ENCODE peak calls at places on chromosome 18, in four cellular contexts. B is GM12878, H is K562, K is HepG2. T is an unnamed sample. For H3K27me3, the result is how much of the 10 kb centered on the place peaks cover.

GRCh38 chr18:3368193-3368592 is 81.8 kb upstream of the TGIF1 start:
- DNase-seq in B (no peak), K (no peak), H (no peak), T (no peak)

GRCh38 chr18:67154979-67155378 is 361.5 kb downstream of the DSEL start:
- DNase-seq in B (no peak), K (no peak), H (no peak), T (no peak)

GRCh38 chr18:34223164-34223892 is 1.4 kb downstream of the NOL4 start:
- DNase-seq in K (no peak), H (no peak), B (no peak), T (no peak)

GRCh38 chr18:5975111-5975622 is 79.8 kb upstream of the TMEM200C start:
- DNase-seq in K (no peak), B (peak), H (no peak), T (no peak)

GRCh38 chr18:73975266-73975665 is 172.4 kb downstream of the FBXO15 start:
- DNase-seq in K (no peak), H (no peak), B (no peak), T (no peak)

GRCh38 chr18:65753520-65753919 is 2.7 kb downstream of the CDH7 start:
- DNase-seq in H (no peak), B (no peak), K (peak), T (no peak)

GRCh38 chr18:22466608-22467390 is 49.1 kb upstream of the CTAGE1 start:
- DNase-seq in B (no peak), H (no peak), K (peak), T (peak)

GRCh38 chr18:75198046-75198445 is 10.9 kb downstream of the PTGR3 start:
- DNase-seq in H (no peak), K (no peak), B (no peak), T (no peak)

GRCh38 chr18:46310258-46310657 is 206.1 kb downstream of the HAUS1 start:
- DNase-seq in B (no peak), H (no peak), K (no peak), T (no peak)

GRCh38 chr18:63676927-63677326 is 15.2 kb upstream of the SERPINB3 start:
- DNase-seq in B (no peak), K (no peak), H (no peak), T (no peak)

GRCh38 chr18:7158201-7158600 is 40.6 kb upstream of the LAMA1 start:
- DNase-seq in H (no peak), K (no peak), B (no peak), T (no peak)

GRCh38 chr18:48412339-48412929 is 3.3 kb upstream of the ZBTB7C start:
- DNase-seq in K (peak), H (peak), B (no peak), T (peak)

GRCh38 chr18:51721388-51721787 is 523.9 kb upstream of the MEX3C start:
- DNase-seq in K (no peak), H (no peak), B (no peak), T (no peak)

GRCh38 chr18:43129946-43130523 is 14.6 kb upstream of the RIT2 start:
- DNase-seq in K (no peak), B (no peak), H (no peak), T (no peak)

GRCh38 chr18:48790226-48790863 is 160.4 kb downstream of the SMAD7 start:
- DNase-seq in K (no peak), H (no peak), B (no peak), T (peak)

GRCh38 chr18:3753116-3753515 is 303.1 kb downstream of the TGIF1 start:
- DNase-seq in H (no peak), B (no peak), K (no peak), T (no peak)

GRCh38 chr18:47912794-47913594 is 17.5 kb downstream of the SMAD2 start:
- DNase-seq in K (no peak), H (no peak), B (no peak), T (no peak)

GRCh38 chr18:72811047-72811446 is 56.7 kb downstream of the NETO1 start:
- DNase-seq in K (no peak), H (no peak), B (no peak), T (no peak)

GRCh38 chr18:36212301-36212977 is 25.1 kb downstream of the MOCOS start:
- DNase-seq in H (peak), K (no peak), B (no peak), T (no peak)

GRCh38 chr18:49734836-49735235 is 78.5 kb downstream of the ACAA2 start:
- DNase-seq in K (no peak), H (no peak), B (no peak), T (no peak)

GRCh38 chr18:27838230-27838629 is 338.7 kb downstream of the CDH2 start:
- DNase-seq in B (no peak), H (no peak), K (no peak), T (no peak)

GRCh38 chr18:72089432-72089831 is 454.7 kb downstream of the CBLN2 start:
- DNase-seq in B (no peak), H (no peak), K (no peak), T (no peak)

GRCh38 chr18:23460285-23461273 is 7.5 kb downstream of the RIOK3 start:
- DNase-seq in K (peak), B (no peak), H (no peak), T (no peak)

GRCh38 chr18:54119524-54120019 is 104.9 kb downstream of the MBD2 start:
- DNase-seq in B (peak), H (peak), K (peak), T (peak)

GRCh38 chr18:54647176-54647575 is 56.1 kb downstream of the DYNAP start:
- DNase-seq in H (no peak), K (peak), B (no peak), T (peak)

GRCh38 chr18:51390695-51391094 is 193.2 kb upstream of the MEX3C start:
- DNase-seq in K (no peak), B (no peak), H (no peak), T (no peak)

GRCh38 chr18:7000484-7001096 is 117.0 kb downstream of the LAMA1 start:
- DNase-seq in B (no peak), H (no peak), K (peak), T (peak)

GRCh38 chr18:26729439-26729838 is 136.1 kb downstream of the AQP4 start:
- DNase-seq in B (no peak), K (no peak), H (no peak), T (no peak)

GRCh38 chr18:7325126-7325430 is 94.2 kb downstream of the LRRC30 start:
- DNase-seq in B (no peak), H (no peak), K (no peak), T (peak)

GRCh38 chr18:26777316-26778053 is 88.0 kb downstream of the AQP4 start:
- DNase-seq in K (no peak), B (no peak), H (no peak), T (no peak)

GRCh38 chr18:48715651-48716354 is 177.0 kb downstream of the CTIF start:
- DNase-seq in H (no peak), B (no peak), K (no peak), T (no peak)

GRCh38 chr18:26021061-26021754 is 69.2 kb downstream of the SS18 start:
- DNase-seq in H (no peak), K (no peak), B (no peak), T (no peak)

GRCh38 chr18:44682181-44682870 is 1.6 kb downstream of the SETBP1 start:
- DNase-seq in H (no peak), B (no peak), K (no peak), T (no peak)
- TF ChIP-seq MYC in H (no peak), B (no peak), K (no peak), T (no peak)

GRCh38 chr18:57439985-57440330 is 4.8 kb downstream of the ONECUT2 start:
- DNase-seq in H (no peak), K (no peak), B (no peak), T (no peak)

GRCh38 chr18:57437433-57437781 is 2.2 kb downstream of the ONECUT2 start:
- DNase-seq in K (peak), H (no peak), B (no peak), T (no peak)

GRCh38 chr18:57439617-57439975 is 4.4 kb downstream of the ONECUT2 start:
- DNase-seq in B (no peak), H (no peak), K (no peak), T (no peak)

GRCh38 chr18:57437782-57438668 is 2.9 kb downstream of the ONECUT2 start:
- DNase-seq in H (no peak), B (no peak), K (peak), T (peak)

GRCh38 chr18:57438669-57439616 is 3.8 kb downstream of the ONECUT2 start:
- DNase-seq in B (no peak), K (no peak), H (no peak), T (no peak)
- H3K27me3 ChIP-seq in B (under half), K (under half), H (under half), T (half or more)

GRCh38 chr18:9824474-9824832 is 61.3 kb upstream of the TXNDC2 start:
- DNase-seq in H (no peak), B (no peak), K (no peak), T (no peak)
- TF ChIP-seq MYC in H (no peak), B (no peak), K (no peak), T (no peak)

DNA sequence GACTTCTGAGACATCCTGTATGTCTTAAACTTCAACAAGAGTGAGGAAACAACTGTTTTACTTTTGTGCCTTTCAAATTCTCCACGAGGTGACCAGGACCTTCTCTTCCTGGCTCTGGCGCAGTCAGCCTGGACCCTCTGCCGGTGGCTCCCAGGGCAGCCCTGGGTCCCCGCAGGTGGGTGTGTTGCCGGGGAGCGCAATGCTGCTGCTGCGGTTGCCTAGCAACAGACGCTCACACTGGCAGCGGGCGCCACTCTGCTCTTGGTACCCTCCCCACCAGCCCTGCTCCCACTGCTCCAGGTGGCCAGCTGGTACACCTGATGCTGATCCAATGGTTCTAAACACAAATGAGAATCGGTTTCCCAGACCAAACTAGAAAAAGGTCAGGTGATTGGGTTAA is 58.7 kb downstream of the GNAL start:
- DNase-seq in B (no peak), K (no peak), H (no peak), T (no peak)
- H3K27me3 ChIP-seq in B (under half), K (under half), H (half or more), T (under half)

DNA sequence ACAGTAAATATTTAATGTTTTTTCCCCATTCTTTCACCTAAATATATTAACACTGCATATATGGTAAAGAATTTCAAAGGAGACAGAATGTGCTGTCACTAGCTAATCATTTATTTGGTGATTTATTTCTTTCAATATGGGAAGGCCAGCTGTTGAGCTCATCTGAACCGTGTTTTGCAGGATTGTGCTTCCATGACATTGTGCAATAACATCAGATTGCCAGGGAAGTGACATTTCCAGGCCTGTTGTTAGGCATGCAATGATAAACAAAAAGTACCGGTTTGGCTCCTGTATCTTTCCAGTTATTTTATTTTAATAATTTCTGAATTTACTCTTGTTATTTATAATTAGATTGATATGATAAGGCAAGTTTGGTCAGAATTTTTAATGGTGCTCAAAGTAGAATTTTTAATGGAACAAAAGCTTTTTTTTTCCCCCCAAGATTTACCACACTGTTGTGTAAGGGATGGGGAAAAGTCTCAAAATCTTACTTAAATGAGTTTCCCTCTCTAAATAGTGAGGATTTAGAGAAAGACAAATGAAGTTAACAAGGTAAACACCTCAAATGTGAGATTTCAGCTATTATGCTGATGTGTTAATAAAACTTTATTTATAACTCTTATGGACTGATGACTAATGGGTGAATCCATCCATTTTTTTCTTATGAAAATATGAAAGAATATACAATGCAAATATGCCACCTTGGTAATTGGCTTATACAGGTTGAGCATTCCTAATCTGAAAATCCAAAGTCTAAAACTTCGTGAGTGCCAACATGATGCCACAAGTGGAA is 52.7 kb downstream of the MALT1 start:
- DNase-seq in K (no peak), H (no peak), B (no peak), T (no peak)
- TF ChIP-seq MYC in K (no peak), H (no peak), B (no peak), T (no peak)

DNA sequence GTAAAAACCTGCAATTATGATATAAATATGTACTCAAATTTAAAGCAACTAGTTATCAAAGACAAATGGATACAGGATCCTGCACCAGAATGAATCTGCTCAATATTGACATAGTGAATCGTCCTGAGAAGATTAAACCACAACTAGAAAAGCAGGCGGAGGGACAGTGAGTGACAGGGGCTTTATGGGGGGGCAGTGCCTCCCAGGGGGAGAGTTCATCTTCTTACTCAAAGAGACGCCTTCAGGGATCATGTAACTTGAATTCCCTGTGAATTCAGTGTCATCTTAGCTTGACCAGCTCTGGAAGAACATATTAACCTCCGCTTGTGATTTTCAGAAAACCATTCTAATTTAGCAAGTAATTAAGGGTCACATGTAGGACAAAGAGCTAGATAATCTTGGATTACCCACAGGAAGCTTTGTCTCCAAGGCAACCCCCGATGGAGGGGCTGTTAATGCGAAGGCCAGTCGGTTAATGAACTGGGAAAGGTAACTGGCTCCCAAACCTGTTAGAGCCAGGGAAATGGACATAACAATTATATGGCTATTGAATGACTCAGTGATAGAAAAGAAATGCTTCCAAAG is 17.4 kb upstream of the LMAN1 start:
- DNase-seq in B (no peak), H (no peak), K (no peak), T (no peak)
- H3K27me3 ChIP-seq in B (under half), H (under half), K (under half), T (under half)

T was measured in endothelial cell of umbilical vein.